ENCODE peak calls at places on chromosomes 4 and X, in seven cellular contexts. One of them, this sample, is unnamed.

GRCh38 chr4:39502034-39502658 is 25.1 kb downstream of the UGDH start:
- DNase-seq in suprapubic skin: no peak
- DNase-seq in hepatocyte: no peak
- DNase-seq in CD8-positive, alpha-beta T cell: no peak
- DNase-seq in thoracic aorta: no peak
- DNase-seq in colonic mucosa: no peak
- DNase-seq in WERI-Rb-1: no peak
- DNase-seq in this sample: no peak

GRCh38 chr4:94000559-94000958 is 172.0 kb downstream of the ATOH1 start:
- DNase-seq in hepatocyte: no peak
- DNase-seq in WERI-Rb-1: no peak
- DNase-seq in thoracic aorta: no peak
- DNase-seq in colonic mucosa: no peak
- DNase-seq in suprapubic skin: no peak
- DNase-seq in CD8-positive, alpha-beta T cell: no peak
- DNase-seq in this sample: no peak

GRCh38 chr4:92615049-92615448 is 311.3 kb downstream of the GRID2 start:
- DNase-seq in thoracic aorta: no peak
- DNase-seq in WERI-Rb-1: peak
- DNase-seq in suprapubic skin: no peak
- DNase-seq in hepatocyte: no peak
- DNase-seq in colonic mucosa: no peak
- DNase-seq in CD8-positive, alpha-beta T cell: no peak
- DNase-seq in this sample: no peak

GRCh38 chrX:37926700-37927099 is 79.3 kb upstream of the DYNLT3 start:
- DNase-seq in suprapubic skin: no peak
- DNase-seq in hepatocyte: peak
- DNase-seq in thoracic aorta: no peak
- DNase-seq in CD8-positive, alpha-beta T cell: no peak
- DNase-seq in colonic mucosa: no peak
- DNase-seq in WERI-Rb-1: no peak
- DNase-seq in this sample: peak

GRCh38 chrX:136627381-136627780 is 20.6 kb upstream of the CD40LG start:
- DNase-seq in suprapubic skin: no peak
- DNase-seq in hepatocyte: no peak
- DNase-seq in WERI-Rb-1: no peak
- DNase-seq in thoracic aorta: no peak
- DNase-seq in colonic mucosa: no peak
- DNase-seq in CD8-positive, alpha-beta T cell: no peak
- DNase-seq in this sample: no peak

GRCh38 chr4:47839259-47839658 is 1.4 kb upstream of the CORIN start:
- DNase-seq in colonic mucosa: no peak
- DNase-seq in suprapubic skin: peak
- DNase-seq in CD8-positive, alpha-beta T cell: no peak
- DNase-seq in hepatocyte: peak
- DNase-seq in WERI-Rb-1: no peak
- DNase-seq in thoracic aorta: no peak
- DNase-seq in this sample: peak

GRCh38 chr4:87882321-87882720 is 49.6 kb downstream of the MEPE start:
- DNase-seq in suprapubic skin: no peak
- DNase-seq in colonic mucosa: no peak
- DNase-seq in hepatocyte: no peak
- DNase-seq in WERI-Rb-1: no peak
- DNase-seq in CD8-positive, alpha-beta T cell: no peak
- DNase-seq in thoracic aorta: no peak
- DNase-seq in this sample: no peak

GRCh38 chrX:134715930-134716619 is 57.8 kb upstream of the PLAC1 start:
- DNase-seq in WERI-Rb-1: no peak
- DNase-seq in thoracic aorta: no peak
- DNase-seq in suprapubic skin: no peak
- DNase-seq in colonic mucosa: no peak
- DNase-seq in hepatocyte: no peak
- DNase-seq in CD8-positive, alpha-beta T cell: no peak
- DNase-seq in this sample: no peak

GRCh38 chrX:115539841-115540240 is 21.1 kb upstream of the PLS3 start:
- DNase-seq in suprapubic skin: no peak
- DNase-seq in thoracic aorta: no peak
- DNase-seq in colonic mucosa: no peak
- DNase-seq in hepatocyte: no peak
- DNase-seq in WERI-Rb-1: no peak
- DNase-seq in CD8-positive, alpha-beta T cell: no peak
- DNase-seq in this sample: no peak

GRCh38 chrX:45775462-45775861 is 574.8 kb upstream of the DIPK2B start:
- DNase-seq in colonic mucosa: no peak
- DNase-seq in WERI-Rb-1: no peak
- DNase-seq in CD8-positive, alpha-beta T cell: no peak
- DNase-seq in hepatocyte: no peak
- DNase-seq in thoracic aorta: no peak
- DNase-seq in suprapubic skin: no peak
- DNase-seq in this sample: no peak

GRCh38 chr4:44118971-44119680 is 329.5 kb downstream of the KCTD8 start:
- DNase-seq in hepatocyte: no peak
- DNase-seq in CD8-positive, alpha-beta T cell: no peak
- DNase-seq in colonic mucosa: no peak
- DNase-seq in WERI-Rb-1: no peak
- DNase-seq in thoracic aorta: no peak
- DNase-seq in suprapubic skin: no peak
- DNase-seq in this sample: no peak

GRCh38 chr4:188781655-188782054 is 642.4 kb downstream of the TRIML1 start:
- DNase-seq in colonic mucosa: no peak
- DNase-seq in WERI-Rb-1: peak
- DNase-seq in CD8-positive, alpha-beta T cell: no peak
- DNase-seq in hepatocyte: peak
- DNase-seq in suprapubic skin: no peak
- DNase-seq in thoracic aorta: no peak
- DNase-seq in this sample: no peak

GRCh38 chrX:101219840-101220191 is 230 bp downstream of the DRP2 start:
- DNase-seq in thoracic aorta: no peak
- DNase-seq in suprapubic skin: no peak
- DNase-seq in hepatocyte: peak
- DNase-seq in CD8-positive, alpha-beta T cell: no peak
- DNase-seq in colonic mucosa: no peak
- DNase-seq in WERI-Rb-1: no peak
- DNase-seq in this sample: no peak

GRCh38 chr4:94226763-94227162 is 19.1 kb downstream of the SMARCAD1 start:
- DNase-seq in thoracic aorta: no peak
- DNase-seq in WERI-Rb-1: no peak
- DNase-seq in hepatocyte: no peak
- DNase-seq in suprapubic skin: no peak
- DNase-seq in colonic mucosa: no peak
- DNase-seq in CD8-positive, alpha-beta T cell: no peak
- DNase-seq in this sample: no peak

GRCh38 chr4:58127680-58128079 is 1017.5 kb upstream of the IGFBP7 start:
- DNase-seq in colonic mucosa: no peak
- DNase-seq in thoracic aorta: no peak
- DNase-seq in WERI-Rb-1: peak
- DNase-seq in suprapubic skin: no peak
- DNase-seq in CD8-positive, alpha-beta T cell: no peak
- DNase-seq in hepatocyte: no peak
- DNase-seq in this sample: no peak

GRCh38 chrX:70998402-70999027 is 67.6 kb upstream of the SLC7A3 start:
- DNase-seq in colonic mucosa: peak
- DNase-seq in thoracic aorta: no peak
- DNase-seq in CD8-positive, alpha-beta T cell: no peak
- DNase-seq in WERI-Rb-1: peak
- DNase-seq in suprapubic skin: no peak
- DNase-seq in hepatocyte: peak
- DNase-seq in this sample: no peak

GRCh38 chr4:130359537-130359936 is 1263.6 kb downstream of the C4orf33 start:
- DNase-seq in colonic mucosa: no peak
- DNase-seq in WERI-Rb-1: no peak
- DNase-seq in thoracic aorta: no peak
- DNase-seq in suprapubic skin: no peak
- DNase-seq in CD8-positive, alpha-beta T cell: no peak
- DNase-seq in hepatocyte: no peak
- DNase-seq in this sample: no peak

GRCh38 chrX:55767100-55767499 is 49.6 kb downstream of the RRAGB start:
- DNase-seq in colonic mucosa: no peak
- DNase-seq in suprapubic skin: no peak
- DNase-seq in thoracic aorta: no peak
- DNase-seq in WERI-Rb-1: no peak
- DNase-seq in CD8-positive, alpha-beta T cell: no peak
- DNase-seq in hepatocyte: no peak
- DNase-seq in this sample: no peak

GRCh38 chrX:134801267-134801666 is 143.0 kb upstream of the PLAC1 start:
- DNase-seq in suprapubic skin: no peak
- DNase-seq in thoracic aorta: no peak
- DNase-seq in colonic mucosa: no peak
- DNase-seq in WERI-Rb-1: no peak
- DNase-seq in CD8-positive, alpha-beta T cell: no peak
- DNase-seq in hepatocyte: no peak
- DNase-seq in this sample: no peak

GRCh38 chrX:25018682-25019081 is 2.9 kb upstream of the ARX start:
- DNase-seq in WERI-Rb-1: no peak
- DNase-seq in CD8-positive, alpha-beta T cell: no peak
- DNase-seq in suprapubic skin: no peak
- DNase-seq in hepatocyte: no peak
- DNase-seq in colonic mucosa: no peak
- DNase-seq in thoracic aorta: no peak
- DNase-seq in this sample: no peak

GRCh38 chrX:25022499-25023325 is 6.9 kb upstream of the ARX start:
- DNase-seq in WERI-Rb-1: no peak
- DNase-seq in colonic mucosa: no peak
- DNase-seq in CD8-positive, alpha-beta T cell: no peak
- DNase-seq in thoracic aorta: no peak
- DNase-seq in suprapubic skin: no peak
- DNase-seq in hepatocyte: peak
- DNase-seq in this sample: no peak

GRCh38 chrX:25020391-25021131 is 4.8 kb upstream of the ARX start:
- DNase-seq in thoracic aorta: no peak
- DNase-seq in hepatocyte: peak
- DNase-seq in WERI-Rb-1: peak
- DNase-seq in CD8-positive, alpha-beta T cell: no peak
- DNase-seq in suprapubic skin: no peak
- DNase-seq in colonic mucosa: no peak
- DNase-seq in this sample: peak

GRCh38 chrX:25019707-25020390 is 4.1 kb upstream of the ARX start:
- DNase-seq in CD8-positive, alpha-beta T cell: no peak
- DNase-seq in colonic mucosa: no peak
- DNase-seq in hepatocyte: no peak
- DNase-seq in suprapubic skin: no peak
- DNase-seq in WERI-Rb-1: no peak
- DNase-seq in thoracic aorta: no peak
- DNase-seq in this sample: no peak

GRCh38 chrX:25021132-25021498 is 5.3 kb upstream of the ARX start:
- DNase-seq in CD8-positive, alpha-beta T cell: no peak
- DNase-seq in colonic mucosa: no peak
- DNase-seq in suprapubic skin: no peak
- DNase-seq in hepatocyte: no peak
- DNase-seq in WERI-Rb-1: no peak
- DNase-seq in thoracic aorta: no peak
- DNase-seq in this sample: no peak
- TF ChIP-seq CTCF in CD8-positive, alpha-beta T cell: no peak
- TF ChIP-seq CTCF in colonic mucosa: no peak
- TF ChIP-seq CTCF in suprapubic skin: no peak
- TF ChIP-seq CTCF in hepatocyte: no peak
- TF ChIP-seq CTCF in WERI-Rb-1: no peak
- TF ChIP-seq CTCF in thoracic aorta: no peak
- TF ChIP-seq CTCF in this sample: no peak

DNA sequence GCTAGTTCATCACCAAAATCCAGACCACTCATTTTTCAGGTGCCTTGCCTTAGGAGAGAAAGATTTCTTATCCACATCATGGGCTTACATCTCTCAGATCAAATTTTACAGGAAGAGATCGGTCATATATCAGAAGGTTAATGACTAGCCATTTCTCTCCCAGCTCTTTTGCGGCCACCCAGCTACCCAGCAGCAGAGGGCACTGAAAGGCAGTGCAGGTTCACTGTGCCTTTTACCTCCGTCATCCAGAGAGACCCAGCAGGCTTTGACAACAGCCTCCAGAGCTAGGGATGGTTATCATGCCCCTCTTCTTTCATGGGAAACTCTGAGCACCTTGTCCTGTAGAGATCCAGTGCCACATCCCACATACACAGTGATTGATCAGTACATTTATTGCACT is 384.8 kb downstream of the AFF2 start:
- DNase-seq in hepatocyte: no peak
- DNase-seq in thoracic aorta: no peak
- DNase-seq in CD8-positive, alpha-beta T cell: no peak
- DNase-seq in suprapubic skin: no peak
- DNase-seq in colonic mucosa: no peak
- DNase-seq in WERI-Rb-1: peak
- DNase-seq in this sample: no peak
- TF ChIP-seq CTCF in hepatocyte: no peak
- TF ChIP-seq CTCF in thoracic aorta: no peak
- TF ChIP-seq CTCF in CD8-positive, alpha-beta T cell: no peak
- TF ChIP-seq CTCF in suprapubic skin: no peak
- TF ChIP-seq CTCF in colonic mucosa: no peak
- TF ChIP-seq CTCF in WERI-Rb-1: no peak
- TF ChIP-seq CTCF in this sample: no peak

DNA sequence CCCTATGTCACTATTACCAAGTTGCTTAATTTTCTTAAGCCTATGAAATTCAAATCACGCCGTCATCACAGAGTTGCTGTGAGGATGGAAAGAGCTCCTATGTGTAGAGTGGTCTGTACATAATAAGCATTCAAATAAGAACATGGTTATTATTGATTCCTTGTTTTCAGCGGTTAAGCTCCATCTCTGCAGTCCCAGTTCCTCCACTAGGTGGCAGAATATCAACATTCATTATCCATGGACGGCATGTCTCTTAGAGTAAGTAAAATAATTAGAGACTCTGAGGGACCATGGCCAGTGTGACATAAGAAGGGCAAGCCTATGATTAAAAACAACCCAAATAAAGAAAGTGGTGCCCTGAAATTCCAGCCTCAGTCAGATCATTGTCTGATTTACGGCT is 132.5 kb upstream of the NHS start:
- DNase-seq in thoracic aorta: peak
- DNase-seq in suprapubic skin: no peak
- DNase-seq in CD8-positive, alpha-beta T cell: no peak
- DNase-seq in hepatocyte: peak
- DNase-seq in WERI-Rb-1: peak
- DNase-seq in colonic mucosa: peak
- DNase-seq in this sample: peak
- TF ChIP-seq CTCF in thoracic aorta: peak
- TF ChIP-seq CTCF in suprapubic skin: peak
- TF ChIP-seq CTCF in CD8-positive, alpha-beta T cell: peak
- TF ChIP-seq CTCF in hepatocyte: peak
- TF ChIP-seq CTCF in WERI-Rb-1: peak
- TF ChIP-seq CTCF in colonic mucosa: peak
- TF ChIP-seq CTCF in this sample: peak

GRCh38 chr4:808860-809570 is 16.9 kb downstream of the CPLX1 start:
- DNase-seq in WERI-Rb-1: no peak
- DNase-seq in colonic mucosa: no peak
- DNase-seq in suprapubic skin: no peak
- DNase-seq in hepatocyte: no peak
- DNase-seq in CD8-positive, alpha-beta T cell: no peak
- DNase-seq in thoracic aorta: no peak
- DNase-seq in this sample: no peak

GRCh38 chr4:814312-814850 is 11.5 kb downstream of the CPLX1 start:
- DNase-seq in CD8-positive, alpha-beta T cell: no peak
- DNase-seq in WERI-Rb-1: no peak
- DNase-seq in suprapubic skin: no peak
- DNase-seq in thoracic aorta: no peak
- DNase-seq in colonic mucosa: no peak
- DNase-seq in hepatocyte: no peak
- DNase-seq in this sample: no peak

GRCh38 chr4:818106-818921 is 7.6 kb downstream of the CPLX1 start:
- DNase-seq in colonic mucosa: no peak
- DNase-seq in WERI-Rb-1: no peak
- DNase-seq in hepatocyte: no peak
- DNase-seq in CD8-positive, alpha-beta T cell: no peak
- DNase-seq in thoracic aorta: no peak
- DNase-seq in suprapubic skin: no peak
- DNase-seq in this sample: no peak

GRCh38 chr4:815464-816146 is 10.3 kb downstream of the CPLX1 start:
- DNase-seq in hepatocyte: peak
- DNase-seq in suprapubic skin: peak
- DNase-seq in thoracic aorta: no peak
- DNase-seq in WERI-Rb-1: no peak
- DNase-seq in CD8-positive, alpha-beta T cell: no peak
- DNase-seq in colonic mucosa: peak
- DNase-seq in this sample: no peak

GRCh38 chr4:813900-814299 is 12.0 kb downstream of the CPLX1 start:
- DNase-seq in CD8-positive, alpha-beta T cell: no peak
- DNase-seq in WERI-Rb-1: no peak
- DNase-seq in thoracic aorta: no peak
- DNase-seq in suprapubic skin: no peak
- DNase-seq in colonic mucosa: no peak
- DNase-seq in hepatocyte: no peak
- DNase-seq in this sample: no peak
- TF ChIP-seq CTCF in CD8-positive, alpha-beta T cell: no peak
- TF ChIP-seq CTCF in WERI-Rb-1: peak
- TF ChIP-seq CTCF in thoracic aorta: no peak
- TF ChIP-seq CTCF in suprapubic skin: no peak
- TF ChIP-seq CTCF in colonic mucosa: no peak
- TF ChIP-seq CTCF in hepatocyte: peak
- TF ChIP-seq CTCF in this sample: no peak